ENCODE peak calls at places on chromosomes 12 and 14, in ten cellular contexts. I is dermis blood vessel endothelial cell; A is stimulated activated CD4-positive, alpha-beta T cell treated with anti-CD3 and anti-CD28 coated beads, Interleukin-4, amount 100 ng/mL, for 1 hour; O is upper lobe of right lung; X is NCI-H345; D is Daoy; B is mesothelial cell of epicardium; K is NCI-H524; Q is IMR-90; Y is GOT3. F is an unnamed sample.
A peak's percentile ranks its signal among the peaks of the same experiment; 100 is the strongest.

GRCh38 chr14:32134448-32135070 is 57.5 kb downstream of the ARHGAP5 start:
- DNase-seq in K (no peak), Y (no peak), D (peak; percentile 7), X (peak; percentile 64), O (no peak), A (no peak), B (no peak), I (no peak), Q (peak; percentile 59), F (no peak)

GRCh38 chr14:77181603-77182437 is at the start of gene TMEM63C:
- DNase-seq in Y (no peak), X (peak; percentile 86), I (no peak), D (peak; percentile 78), O (no peak), B (peak; percentile 45), Q (no peak), K (peak; percentile 100), A (peak; percentile 65), F (peak; percentile 13)

GRCh38 chr14:91669867-91670266 is 62.0 kb downstream of the CATSPERB start:
- DNase-seq in I (no peak), A (no peak), O (no peak), D (no peak), B (no peak), Q (no peak), K (no peak), X (no peak), Y (no peak), F (no peak)

GRCh38 chr14:68813318-68813838 is 20.5 kb upstream of the ZFP36L1 start:
- DNase-seq in K (no peak), B (no peak), O (no peak), A (no peak), Y (no peak), I (no peak), D (no peak), Q (no peak), X (no peak), F (no peak)

GRCh38 chr14:47227051-47227600 is 448.3 kb downstream of the MDGA2 start:
- DNase-seq in X (no peak), D (peak; percentile 9), I (no peak), B (no peak), Y (no peak), K (no peak), Q (no peak), O (no peak), A (no peak), F (no peak)

GRCh38 chr12:64273527-64274403 is 51.7 kb upstream of the KICS2 start:
- DNase-seq in Y (no peak), D (peak; percentile 22), X (no peak), B (no peak), O (no peak), K (peak; percentile 37), I (peak; percentile 54), A (no peak), Q (no peak), F (no peak)

GRCh38 chr12:79121486-79121885 is 256.9 kb downstream of the SYT1 start:
- DNase-seq in X (no peak), Y (no peak), Q (no peak), I (peak; percentile 11), D (peak; percentile 13), K (no peak), B (no peak), O (no peak), A (no peak), F (no peak)

GRCh38 chr14:62655161-62655560 is 390.1 kb downstream of the KCNH5 start:
- DNase-seq in O (no peak), K (peak; percentile 47), X (no peak), I (no peak), D (no peak), Q (peak; percentile 49), Y (no peak), A (no peak), B (no peak), F (no peak)

GRCh38 chr14:24353551-24354529 is 14.0 kb upstream of the RIPK3 start:
- DNase-seq in X (no peak), Y (no peak), Q (peak; percentile 81), B (no peak), I (no peak), A (no peak), D (no peak), K (no peak), O (no peak), F (no peak)

GRCh38 chr12:80441921-80442320 is 2.1 kb upstream of the PTPRQ start:
- DNase-seq in A (no peak), B (no peak), I (peak; percentile 2), K (no peak), Q (peak; percentile 52), Y (no peak), X (no peak), D (peak; percentile 51), O (no peak), F (no peak)

GRCh38 chr12:110791589-110791988 is 48.9 kb upstream of the PPP1CC start:
- DNase-seq in K (no peak), Q (no peak), I (no peak), B (no peak), O (no peak), X (no peak), A (no peak), D (no peak), Y (no peak), F (no peak)

GRCh38 chr14:22482085-22482694 is 106.8 kb downstream of the DAD1 start:
- DNase-seq in Q (no peak), X (no peak), Y (no peak), I (no peak), A (no peak), O (no peak), K (no peak), D (no peak), B (no peak), F (no peak)

GRCh38 chr14:33201116-33201515 is 262.4 kb downstream of the NPAS3 start:
- DNase-seq in Q (no peak), B (no peak), K (no peak), D (peak; percentile 36), I (no peak), A (no peak), Y (no peak), X (no peak), O (no peak), F (no peak)

GRCh38 chr12:209246-209645 is 4.7 kb downstream of the SLC6A12 start:
- DNase-seq in B (no peak), A (no peak), I (no peak), K (no peak), Y (no peak), Q (no peak), O (no peak), X (no peak), D (no peak), F (no peak)

GRCh38 chr14:103001226-103001625 is 56.1 kb downstream of the CDC42BPB start:
- DNase-seq in X (no peak), O (no peak), B (no peak), A (no peak), Q (no peak), K (no peak), I (no peak), Y (no peak), D (no peak), F (no peak)

GRCh38 chr12:121823101-121823726 is 19.4 kb downstream of the SETD1B start:
- DNase-seq in Q (no peak), X (no peak), Y (no peak), O (no peak), D (no peak), A (no peak), K (no peak), B (no peak), I (no peak), F (no peak)